ENCODE peak calls at places on chromosome 19, in ten cellular contexts. C is transverse colon; B is uterus; L is CD4-positive, alpha-beta memory T cell; K is CD8-positive, alpha-beta T cell; Q is keratinocyte; G is CD8-positive, alpha-beta memory T cell; Z is aorta; O is heart right ventricle; U is trophoblast cell. D is an unnamed sample.

GRCh38 chr19:33302974-33303790 is 848 bp upstream of the CEBPA start:
- DNase-seq in K (no peak), Q (no peak), O (peak; percentile 58), Z (peak; percentile 71), C (peak; percentile 59), B (peak; percentile 64), L (no peak), U (peak; percentile 68), G (no peak), D (peak; percentile 86)

GRCh38 chr19:32223595-32224370 is 121.6 kb upstream of the ZNF507 start:
- DNase-seq in Q (no peak), U (no peak), Z (no peak), G (no peak), L (peak; percentile 10), O (no peak), C (no peak), K (no peak), B (no peak), D (peak; percentile 78)

GRCh38 chr19:33376423-33376822 is 2.9 kb downstream of the CEBPG start:
- DNase-seq in C (peak; percentile 91), Z (peak; percentile 76), U (peak; percentile 78), L (no peak), G (no peak), O (peak; percentile 73), K (no peak), B (peak; percentile 67), Q (peak; percentile 55), D (no peak)

GRCh38 chr19:24054044-24054935 is 32.7 kb upstream of the ZNF254 start:
- DNase-seq in Z (no peak), U (peak; percentile 97), L (no peak), O (no peak), B (no peak), C (no peak), K (no peak), Q (peak; percentile 100), G (no peak), D (no peak)

GRCh38 chr19:12720851-12721655 is 2.7 kb downstream of the TNPO2 start:
- DNase-seq in L (no peak), U (no peak), O (peak; percentile 34), Z (no peak), C (peak; percentile 34), G (no peak), Q (no peak), K (no peak), B (peak; percentile 43), D (no peak)

GRCh38 chr19:32173836-32174235 is 171.6 kb upstream of the ZNF507 start:
- DNase-seq in Z (no peak), G (no peak), K (no peak), B (no peak), U (no peak), L (no peak), C (no peak), Q (no peak), O (no peak), D (no peak)

GRCh38 chr19:48819366-48819816 is 8.6 kb upstream of the BCAT2 start:
- DNase-seq in K (no peak), G (no peak), B (peak; percentile 88), Q (no peak), O (peak; percentile 85), Z (peak; percentile 90), L (no peak), C (peak; percentile 88), U (no peak), D (no peak)

GRCh38 chr19:4831351-4832340 is at the start of gene TICAM1:
- DNase-seq in Q (no peak), K (peak; percentile 64), C (peak; percentile 90), Z (peak; percentile 89), B (peak; percentile 67), L (peak; percentile 85), U (peak; percentile 76), G (peak; percentile 83), O (peak; percentile 82), D (no peak)

DNA sequence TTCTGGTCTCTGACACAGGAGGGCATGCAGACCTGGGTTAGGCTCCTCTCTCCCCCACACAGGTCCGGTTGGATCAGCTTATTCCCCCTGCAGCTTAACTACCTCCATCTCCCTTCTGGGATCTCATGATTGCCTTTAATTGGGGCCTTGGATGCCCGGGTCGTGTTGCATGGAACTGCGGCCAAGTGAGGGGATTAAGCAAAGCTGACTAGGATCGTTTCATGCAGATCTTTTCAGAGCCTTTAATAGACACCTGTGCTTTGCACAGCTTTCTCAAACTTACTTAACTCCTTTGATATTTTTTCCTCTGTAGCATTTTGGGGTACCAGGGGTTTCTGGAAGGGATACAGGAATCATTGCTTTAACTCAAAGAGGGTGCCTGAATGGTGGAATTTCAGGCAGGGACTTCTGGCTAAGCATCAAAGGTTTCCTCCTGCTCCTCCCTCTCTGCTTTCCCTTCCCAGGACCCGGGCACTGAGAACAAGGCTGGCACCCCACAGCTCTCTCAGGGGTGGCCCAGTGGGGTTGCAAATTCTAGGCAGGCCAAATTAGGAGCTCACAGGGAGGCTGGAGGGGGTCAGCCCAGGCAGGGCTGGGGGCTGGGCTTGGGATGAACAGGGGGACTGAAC is 477 bp downstream of the NFILZ start:
- DNase-seq in O (no peak), B (no peak), K (no peak), G (no peak), L (no peak), U (no peak), Q (no peak), Z (no peak), C (no peak), D (no peak)
- H3K9me3 ChIP-seq in O (peaks cover 10% of the 10 kb centered on the region), B (no peaks in the 10 kb centered on the region), K (no peaks in the 10 kb centered on the region), G (no peaks in the 10 kb centered on the region), L (no peaks in the 10 kb centered on the region), U (no peaks in the 10 kb centered on the region), Q (no peaks in the 10 kb centered on the region), Z (no peaks in the 10 kb centered on the region), C (no peaks in the 10 kb centered on the region), D (no peaks in the 10 kb centered on the region)

GRCh38 chr19:18293642-18294466 is 12.4 kb upstream of the JUND start:
- DNase-seq in K (no peak), C (no peak), B (no peak), Z (no peak), L (no peak), G (no peak), Q (no peak), U (no peak), O (no peak), D (no peak)
- H3K4me3 ChIP-seq in K (no peak overlapping the region), C (peak overlapping the region; percentile 79), B (no peak overlapping the region), Z (no peak overlapping the region), L (no peak overlapping the region), G (peak overlapping the region; percentile 86), Q (no peak overlapping the region), U (no peak overlapping the region), O (peak overlapping the region; percentile 64), D (no peak overlapping the region)

GRCh38 chr19:15248106-15248505 is 15.9 kb upstream of the EPHX3 start:
- DNase-seq in C (no peak), G (no peak), Z (peak; percentile 76), O (no peak), K (no peak), U (no peak), B (peak; percentile 38), Q (no peak), L (no peak), D (no peak)
- H3K4me1 ChIP-seq in C (peaks cover 59% of the 10 kb centered on the region), G (no peaks in the 10 kb centered on the region), Z (no peaks in the 10 kb centered on the region), O (peaks cover 85% of the 10 kb centered on the region), K (no peaks in the 10 kb centered on the region), U (peaks cover 39% of the 10 kb centered on the region), B (peaks cover 66% of the 10 kb centered on the region), Q (peaks cover 24% of the 10 kb centered on the region), L (no peaks in the 10 kb centered on the region), D (peaks cover 41% of the 10 kb centered on the region)

GRCh38 chr19:22260499-22260898 is 25.7 kb upstream of the ZNF729 start:
- DNase-seq in B (no peak), K (no peak), O (no peak), Z (no peak), C (no peak), U (no peak), G (no peak), L (no peak), Q (no peak), D (no peak)

GRCh38 chr19:22257381-22257780 is 28.9 kb upstream of the ZNF729 start:
- DNase-seq in O (no peak), U (peak; percentile 92), Z (no peak), C (no peak), G (no peak), Q (no peak), B (no peak), L (no peak), K (no peak), D (no peak)

GRCh38 chr19:22256856-22257255 is 29.4 kb upstream of the ZNF729 start:
- DNase-seq in B (no peak), G (no peak), O (no peak), U (peak; percentile 27), Q (no peak), C (no peak), L (no peak), K (no peak), Z (no peak), D (no peak)

GRCh38 chr19:22261596-22261995 is 24.6 kb upstream of the ZNF729 start:
- DNase-seq in O (no peak), Z (no peak), B (no peak), G (no peak), L (no peak), K (no peak), Q (no peak), C (no peak), U (no peak), D (no peak)

GRCh38 chr19:22257916-22258315 is 28.3 kb upstream of the ZNF729 start:
- DNase-seq in C (no peak), U (peak; percentile 68), B (no peak), Z (no peak), O (no peak), K (no peak), L (no peak), Q (no peak), G (no peak), D (no peak)
- H3K9me3 ChIP-seq in C (no peaks in the 10 kb centered on the region), U (peaks cover 40% of the 10 kb centered on the region), B (no peaks in the 10 kb centered on the region), Z (no peaks in the 10 kb centered on the region), O (no peaks in the 10 kb centered on the region), K (no peaks in the 10 kb centered on the region), L (peaks cover 11% of the 10 kb centered on the region), Q (peaks cover 10% of the 10 kb centered on the region), G (no peaks in the 10 kb centered on the region), D (no peaks in the 10 kb centered on the region)

GRCh38 chr19:29530549-29531457 is 5.0 kb downstream of the VSTM2B start:
- DNase-seq in L (no peak), K (no peak), Z (no peak), B (no peak), C (no peak), Q (no peak), G (no peak), O (no peak), U (no peak), D (no peak)
- H3K4me3 ChIP-seq in L (no peak overlapping the region), K (no peak overlapping the region), Z (no peak overlapping the region), B (no peak overlapping the region), C (no peak overlapping the region), Q (no peak overlapping the region), G (no peak overlapping the region), O (no peak overlapping the region), U (no peak overlapping the region), D (no peak overlapping the region)

DNA sequence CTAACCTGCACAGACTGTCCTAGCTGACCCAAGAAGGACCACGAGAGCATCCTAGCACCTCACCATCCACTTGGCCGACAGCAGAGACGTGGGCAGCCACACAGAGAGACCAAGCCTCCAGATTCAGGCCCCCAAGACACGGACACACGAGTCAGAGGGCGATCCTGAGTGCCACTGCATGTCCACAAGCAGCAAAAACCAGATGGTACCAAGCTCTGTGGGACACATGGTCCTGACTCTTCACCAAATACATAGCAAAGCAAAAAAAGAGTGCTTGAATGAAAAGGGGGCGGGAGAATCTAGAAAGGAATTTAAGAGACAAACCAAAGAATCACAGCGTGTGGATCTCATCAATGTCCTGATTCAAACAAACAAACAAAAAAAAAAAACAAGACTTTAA is 45.2 kb downstream of the MLLT1 start:
- DNase-seq in Q (no peak), Z (no peak), C (no peak), O (no peak), B (no peak), L (no peak), U (no peak), G (no peak), K (no peak), D (no peak)
- H3K4me1 ChIP-seq in Q (peaks cover 45% of the 10 kb centered on the region), Z (peaks cover 2% of the 10 kb centered on the region), C (peaks cover 50% of the 10 kb centered on the region), O (peaks cover 82% of the 10 kb centered on the region), B (peaks cover 29% of the 10 kb centered on the region), L (peaks cover 13% of the 10 kb centered on the region), U (peaks cover 9% of the 10 kb centered on the region), G (peaks cover 7% of the 10 kb centered on the region), K (peaks cover 6% of the 10 kb centered on the region), D (peaks cover 22% of the 10 kb centered on the region)

D was measured in SJCRH30.